ENCODE peak calls at places on chromosome 17, in ten cellular contexts. B, T, I, E, X, M, Y, S, O and P are unnamed samples.

GRCh38 chr17:4247981-4248388 is 15.8 kb downstream of the ANKFY1 start:
- DNase-seq in T (peak), X (no peak), M (peak), Y (no peak), S (no peak), B (no peak), E (no peak), O (no peak), I (peak), P (no peak)

GRCh38 chr17:38604479-38605229 is 1.1 kb downstream of the SRCIN1 start:
- DNase-seq in I (no peak), O (peak), E (peak), B (no peak), T (no peak), Y (peak), X (peak), M (peak), S (no peak), P (no peak)

GRCh38 chr17:7817643-7817964 is 16.4 kb upstream of the KDM6B start:
- DNase-seq in X (no peak), S (no peak), O (no peak), Y (no peak), M (no peak), T (no peak), B (no peak), E (no peak), I (no peak), P (no peak)

GRCh38 chr17:79749958-79750357 is 19.2 kb downstream of the ENPP7 start:
- DNase-seq in Y (no peak), S (no peak), B (no peak), I (no peak), T (no peak), M (no peak), O (no peak), E (no peak), X (no peak), P (no peak)

GRCh38 chr17:9443811-9444210 is 131.8 kb downstream of the STX8 start:
- DNase-seq in B (no peak), O (no peak), T (peak), X (no peak), M (no peak), E (no peak), S (no peak), I (no peak), Y (no peak), P (no peak)

GRCh38 chr17:19497616-19498015 is 36.0 kb upstream of the SLC47A1 start:
- DNase-seq in Y (no peak), T (no peak), I (no peak), S (no peak), X (no peak), B (no peak), M (no peak), O (no peak), E (no peak), P (no peak)

GRCh38 chr17:57925361-57925990 is 29.7 kb downstream of the CUEDC1 start:
- DNase-seq in I (no peak), B (no peak), Y (no peak), T (no peak), E (no peak), O (no peak), X (no peak), S (no peak), M (no peak), P (no peak)

GRCh38 chr17:64732336-64733006 is 70.4 kb upstream of the SMURF2 start:
- DNase-seq in E (no peak), I (peak), T (no peak), S (no peak), M (no peak), X (peak), Y (no peak), O (no peak), B (no peak), P (no peak)

GRCh38 chr17:32015245-32016013 is 8.2 kb downstream of the LRRC37B start:
- DNase-seq in Y (no peak), S (no peak), I (no peak), T (no peak), M (no peak), B (peak), E (peak), O (no peak), X (peak), P (no peak)

GRCh38 chr17:78933025-78933958 is 8.1 kb upstream of the TIMP2 start:
- DNase-seq in B (peak), X (peak), I (peak), T (peak), Y (no peak), O (peak), S (peak), E (no peak), M (peak), P (no peak)

GRCh38 chr17:6323626-6324356 is 111.1 kb downstream of the AIPL1 start:
- DNase-seq in Y (no peak), E (no peak), I (no peak), T (no peak), X (peak), O (no peak), M (peak), B (no peak), S (no peak), P (no peak)

GRCh38 chr17:11921296-11921695 is 76.0 kb downstream of the ZNF18 start:
- DNase-seq in Y (no peak), O (no peak), T (no peak), X (no peak), B (no peak), I (no peak), E (no peak), S (no peak), M (no peak), P (no peak)

GRCh38 chr17:45908460-45908859 is 14.1 kb downstream of the MAPT start:
- DNase-seq in M (no peak), B (no peak), E (no peak), S (no peak), X (no peak), T (no peak), O (no peak), Y (no peak), I (no peak), P (no peak)

GRCh38 chr17:32503251-32504165 is 16.7 kb downstream of the CDK5R1 start:
- DNase-seq in Y (no peak), E (no peak), B (no peak), S (no peak), T (no peak), X (no peak), I (peak), O (no peak), M (no peak), P (peak)

GRCh38 chr17:68497885-68498319 is 14.3 kb upstream of the PRKAR1A start:
- DNase-seq in S (no peak), T (no peak), O (no peak), I (no peak), Y (peak), B (no peak), E (no peak), M (no peak), X (no peak), P (peak)

GRCh38 chr17:38476549-38476948 is 48.3 kb downstream of the ARHGAP23 start:
- DNase-seq in S (no peak), I (no peak), B (no peak), Y (no peak), M (no peak), T (no peak), O (no peak), X (no peak), E (no peak), P (no peak)

GRCh38 chr17:50281739-50282401 is 7.6 kb downstream of the TMEM92 start:
- DNase-seq in M (no peak), O (no peak), S (no peak), E (no peak), I (no peak), X (no peak), Y (no peak), B (no peak), T (no peak), P (no peak)

GRCh38 chr17:5437721-5438317 is 1.1 kb downstream of the C1QBP start:
- DNase-seq in T (peak), X (no peak), I (peak), O (no peak), E (no peak), M (no peak), S (no peak), B (no peak), Y (no peak), P (no peak)

GRCh38 chr17:41483531-41483930 is 2.6 kb upstream of the KRT35 start:
- DNase-seq in T (no peak), E (no peak), I (no peak), B (no peak), S (no peak), X (no peak), M (peak), O (no peak), Y (no peak), P (no peak)

GRCh38 chr17:72656114-72656763 is 436.2 kb downstream of the SLC39A11 start:
- DNase-seq in O (no peak), B (no peak), I (no peak), X (no peak), Y (no peak), T (no peak), E (no peak), S (no peak), M (no peak), P (no peak)

GRCh38 chr17:50079334-50080095 is 15.6 kb upstream of the PDK2 start:
- DNase-seq in B (peak), I (no peak), X (peak), E (no peak), T (no peak), Y (peak), S (no peak), M (peak), O (no peak), P (peak)

GRCh38 chr17:77174928-77175720 is 34.4 kb downstream of the SEC14L1 start:
- DNase-seq in X (no peak), Y (no peak), T (peak), S (no peak), B (no peak), I (no peak), O (no peak), E (no peak), M (no peak), P (no peak)

GRCh38 chr17:63601439-63602371 is 1.0 kb downstream of the TACO1 start:
- DNase-seq in I (peak), E (no peak), B (no peak), S (no peak), Y (no peak), M (peak), T (no peak), X (peak), O (no peak), P (no peak)